ENCODE peak calls at places on chromosomes 1 and 21, in seven cellular contexts. N, M, D, J, F, A and R are unnamed samples.

GRCh38 chr1:116064616-116065015 is 46.6 kb upstream of the MAB21L3 start:
- DNase-seq in N (no peak), D (no peak), J (no peak), F (no peak), A (no peak), M (no peak), R (no peak)

GRCh38 chr1:231138221-231138620 is 23.6 kb upstream of the TRIM67 start:
- DNase-seq in A (no peak), D (no peak), J (no peak), M (no peak), F (no peak), N (no peak), R (no peak)

GRCh38 chr21:35138665-35139381 is 89.7 kb upstream of the RUNX1 start:
- DNase-seq in M (no peak), D (no peak), J (peak), F (no peak), A (no peak), N (peak), R (no peak)

GRCh38 chr1:210754931-210755670 is 378.8 kb downstream of the KCNH1 start:
- DNase-seq in M (no peak), D (peak), F (no peak), A (no peak), J (no peak), N (no peak), R (no peak)

GRCh38 chr1:200893411-200893901 is 1.2 kb upstream of the INAVA start:
- DNase-seq in J (no peak), M (no peak), F (no peak), A (no peak), D (no peak), N (no peak), R (no peak)

GRCh38 chr1:171984262-171984661 is 143.0 kb downstream of the DNM3 start:
- DNase-seq in D (no peak), F (no peak), M (no peak), A (no peak), J (no peak), N (no peak), R (no peak)

GRCh38 chr1:45303582-45304310 is 22.9 kb upstream of the HPDL start:
- DNase-seq in M (peak), A (peak), F (peak), J (peak), D (peak), N (peak), R (peak)

GRCh38 chr1:208027861-208028260 is 116.9 kb upstream of the CD34 start:
- DNase-seq in N (no peak), A (no peak), F (no peak), J (no peak), D (no peak), M (no peak), R (no peak)

GRCh38 chr1:10538608-10539355 is 64.0 kb downstream of the PEX14 start:
- DNase-seq in F (no peak), N (no peak), M (no peak), J (no peak), A (no peak), D (no peak), R (no peak)

GRCh38 chr1:215719569-215719968 is 152.5 kb downstream of the KCTD3 start:
- DNase-seq in F (no peak), N (no peak), D (no peak), M (no peak), J (no peak), A (no peak), R (no peak)

GRCh38 chr21:42677339-42678117 is 24.1 kb downstream of the PDE9A start:
- DNase-seq in F (no peak), M (no peak), N (no peak), A (no peak), D (no peak), J (no peak), R (no peak)
- TF ChIP-seq TAF1 in F (no peak), M (no peak), N (no peak), A (no peak), D (no peak), J (no peak), R (no peak)

GRCh38 chr1:151166506-151166956 is 587 bp downstream of the SCNM1 start:
- DNase-seq in M (no peak), D (peak), A (peak), F (no peak), J (no peak), N (no peak), R (no peak)

GRCh38 chr1:151165738-151166505 is at the start of the genes LYSMD1 and SCNM1:
- DNase-seq in M (peak), D (peak), J (peak), N (peak), A (peak), F (peak), R (peak)

GRCh38 chr1:151167116-151167515 is 1.2 kb downstream of the SCNM1 start:
- DNase-seq in N (no peak), D (no peak), J (no peak), M (no peak), F (no peak), A (no peak), R (no peak)

GRCh38 chr1:151164732-151165280 is 896 bp downstream of the LYSMD1 start:
- DNase-seq in N (no peak), F (no peak), M (no peak), A (peak), J (peak), D (no peak), R (no peak)

DNA sequence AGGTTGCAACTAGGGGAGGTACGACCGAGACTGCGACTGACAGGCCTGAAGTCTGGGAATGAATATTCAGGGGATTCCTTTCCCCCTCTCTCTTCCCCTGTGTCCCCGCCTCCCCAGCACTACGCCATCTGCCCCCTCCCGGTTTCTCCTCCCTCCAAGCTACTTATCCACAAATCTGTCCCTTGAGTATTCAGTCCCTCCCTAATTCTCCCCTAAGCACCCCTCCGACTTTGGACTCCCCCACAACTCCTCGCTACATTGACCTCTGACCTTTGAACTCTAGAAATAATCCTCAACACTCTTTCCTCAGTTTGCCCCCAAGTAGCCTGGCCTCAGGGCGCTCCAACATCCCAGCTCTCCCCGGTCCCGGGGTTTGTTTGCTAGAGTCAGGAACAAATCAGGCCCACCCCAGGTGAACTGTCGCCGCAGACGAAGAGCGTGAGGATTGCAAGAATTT is 393 bp downstream of the LYSMD1 start:
- DNase-seq in M (no peak), D (peak), N (no peak), F (peak), A (peak), J (no peak), R (no peak)
- TF ChIP-seq TAF1 in M (no peak), D (no peak), N (no peak), F (no peak), A (no peak), J (no peak), R (no peak)

DNA sequence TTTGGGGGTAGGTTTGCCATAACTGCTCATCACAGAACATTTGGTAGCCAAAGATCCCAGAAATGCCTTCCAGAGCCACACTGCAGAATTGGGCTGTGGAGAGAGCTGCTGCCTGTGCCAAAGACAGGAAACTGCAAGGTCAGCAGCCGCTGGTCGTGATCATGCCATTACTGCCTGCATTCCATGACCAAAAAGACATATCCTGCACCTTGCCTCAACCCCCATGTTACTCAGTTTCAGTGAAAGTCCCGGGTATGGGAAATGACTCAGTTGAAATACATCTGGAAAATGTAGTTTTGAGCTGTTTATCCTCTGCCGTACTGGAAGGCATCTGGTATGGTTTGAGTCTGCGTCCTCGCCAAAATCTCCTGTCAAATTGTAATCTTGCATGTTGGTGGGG is 161.7 kb downstream of the FCRL5 start:
- DNase-seq in M (no peak), A (no peak), D (no peak), J (no peak), F (no peak), N (no peak), R (no peak)
- TF ChIP-seq TAF1 in M (no peak), A (no peak), D (no peak), J (no peak), F (no peak), N (no peak), R (no peak)

DNA sequence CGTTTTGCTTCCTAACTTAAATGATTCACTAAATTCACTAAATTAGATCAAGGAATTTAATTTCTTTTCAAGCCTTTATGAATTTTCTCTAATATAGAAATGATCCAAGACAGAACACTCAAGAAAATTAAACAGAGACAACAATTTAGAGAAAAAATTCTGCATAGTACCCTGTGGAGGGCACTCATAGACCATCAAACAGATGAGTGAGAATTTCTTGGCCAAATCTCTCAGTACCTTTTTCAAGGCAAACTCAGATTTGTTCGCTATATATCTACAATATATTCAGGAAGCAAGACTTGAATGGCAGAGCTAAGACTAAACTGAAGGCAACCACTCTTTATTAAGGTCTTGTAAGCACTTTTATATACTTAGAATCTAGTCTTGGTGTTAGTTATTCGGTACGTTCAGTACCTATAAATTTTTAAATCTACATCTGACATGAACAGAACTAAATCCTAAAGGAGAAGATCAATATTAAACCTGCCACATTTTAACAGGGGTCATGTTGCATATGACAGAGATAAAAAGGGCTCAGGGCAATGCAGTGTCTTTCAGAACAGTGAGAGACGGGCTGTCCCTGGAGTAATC is 118.7 kb upstream of the TMPRSS15 start:
- DNase-seq in J (no peak), N (no peak), D (no peak), A (no peak), M (no peak), F (no peak), R (no peak)
- TF ChIP-seq TAF1 in J (no peak), N (no peak), D (no peak), A (no peak), M (no peak), F (no peak), R (no peak)